ENCODE peak calls at places on chromosomes 1 and 21, in eight cellular contexts. F, O, S, A, U, G, Q and P are unnamed samples.

GRCh38 chr1:53710584-53710983 is 28.4 kb downstream of the GLIS1 start:
- DNase-seq in Q (no peak), F (no peak), A (no peak), U (no peak), G (no peak), O (no peak), S (no peak), P (no peak)

GRCh38 chr1:88404582-88404981 is 279.5 kb upstream of the PKN2 start:
- DNase-seq in A (no peak), U (no peak), F (no peak), S (no peak), Q (no peak), O (no peak), G (no peak), P (no peak)

GRCh38 chr21:38266732-38267131 is 9.9 kb downstream of the KCNJ15 start:
- DNase-seq in A (no peak), O (no peak), G (no peak), Q (no peak), S (peak), F (peak), U (no peak), P (no peak)

GRCh38 chr1:40817791-40818263 is 34.2 kb downstream of the KCNQ4 start:
- DNase-seq in O (no peak), A (no peak), Q (no peak), U (no peak), G (no peak), S (peak), F (no peak), P (no peak)

GRCh38 chr1:111639602-111640198 is 20.1 kb downstream of the RAP1A start:
- DNase-seq in F (no peak), Q (no peak), G (no peak), A (no peak), U (no peak), S (no peak), O (no peak), P (no peak)

GRCh38 chr1:109757936-109758786 is 5.6 kb downstream of the EPS8L3 start:
- DNase-seq in Q (no peak), S (no peak), F (no peak), U (no peak), O (peak), G (no peak), A (no peak), P (no peak)

GRCh38 chr1:15226626-15227286 is 20.3 kb upstream of the FHAD1 start:
- DNase-seq in Q (no peak), S (no peak), U (no peak), F (no peak), O (no peak), G (no peak), A (no peak), P (no peak)

GRCh38 chr1:46581685-46582455 is 22.2 kb downstream of the MKNK1 start:
- DNase-seq in U (no peak), G (no peak), Q (no peak), F (no peak), S (no peak), O (no peak), A (no peak), P (no peak)

GRCh38 chr1:91201699-91202098 is 179.9 kb upstream of the ZNF644 start:
- DNase-seq in Q (no peak), O (no peak), S (no peak), F (no peak), U (no peak), G (no peak), A (no peak), P (no peak)

GRCh38 chr1:22341791-22342605 is 109.7 kb upstream of the ZBTB40 start:
- DNase-seq in S (peak), A (no peak), F (peak), G (no peak), O (no peak), Q (no peak), U (no peak), P (no peak)

GRCh38 chr1:118257946-118258345 is 72.9 kb upstream of the SPAG17 start:
- DNase-seq in F (peak), U (no peak), O (no peak), G (no peak), S (peak), Q (no peak), A (no peak), P (no peak)

GRCh38 chr1:82604524-82604923 is 803.8 kb downstream of the ADGRL2 start:
- DNase-seq in U (no peak), S (no peak), A (no peak), G (no peak), O (no peak), F (no peak), Q (no peak), P (no peak)

GRCh38 chr1:35885961-35886558 is 3.1 kb downstream of the AGO1 start:
- DNase-seq in Q (peak), G (no peak), A (no peak), O (no peak), S (peak), F (no peak), U (peak), P (no peak)

GRCh38 chr1:28775121-28775942 is 36.6 kb upstream of the OPRD1 start:
- DNase-seq in Q (no peak), U (no peak), S (peak), G (peak), F (peak), A (peak), O (peak), P (peak)

GRCh38 chr1:41454406-41454805 is 30.1 kb downstream of the EDN2 start:
- DNase-seq in A (no peak), F (peak), G (no peak), Q (no peak), S (no peak), O (no peak), U (no peak), P (no peak)

GRCh38 chr1:154608522-154609294 is 722 bp upstream of the ADAR start:
- DNase-seq in G (no peak), F (peak), A (peak), U (peak), O (peak), Q (peak), S (peak), P (peak)

GRCh38 chr1:16625497-16626408 is 12.4 kb upstream of the NBPF1 start:
- DNase-seq in A (no peak), G (no peak), F (no peak), U (no peak), O (peak), S (no peak), Q (no peak), P (no peak)

GRCh38 chr1:42756956-42757891 is 9.6 kb downstream of the P3H1 start:
- DNase-seq in Q (peak), O (no peak), F (peak), A (no peak), S (peak), G (no peak), U (peak), P (no peak)

GRCh38 chr1:117268926-117269378 is 58.2 kb upstream of the VTCN1 start:
- DNase-seq in G (no peak), O (no peak), U (no peak), A (no peak), F (no peak), Q (no peak), S (peak), P (no peak)

GRCh38 chr1:109312246-109312645 is 5.4 kb upstream of the MYBPHL start:
- DNase-seq in A (no peak), O (no peak), Q (no peak), G (no peak), S (no peak), F (peak), U (no peak), P (no peak)

GRCh38 chr1:204477036-204477740 is 17.4 kb downstream of the PIK3C2B start:
- DNase-seq in S (no peak), U (no peak), A (no peak), Q (no peak), F (no peak), O (no peak), G (no peak), P (no peak)

GRCh38 chr1:56827711-56828110 is 8.5 kb upstream of the FYB2 start:
- DNase-seq in S (no peak), G (no peak), Q (no peak), F (no peak), O (no peak), A (no peak), U (no peak), P (no peak)

GRCh38 chr1:207362962-207363858 is 41.7 kb downstream of the CD55 start:
- DNase-seq in G (no peak), S (peak), F (no peak), O (no peak), U (no peak), A (no peak), Q (no peak), P (no peak)

GRCh38 chr1:94554611-94555010 is 13.1 kb upstream of the F3 start:
- DNase-seq in S (no peak), U (no peak), G (no peak), F (no peak), Q (no peak), O (no peak), A (no peak), P (no peak)

GRCh38 chr1:996851-997727 is 2.8 kb downstream of the HES4 start:
- DNase-seq in U (no peak), O (peak), Q (no peak), S (no peak), A (no peak), F (no peak), G (no peak), P (no peak)

GRCh38 chr1:158793604-158794003 is 12.6 kb upstream of the OR6N2 start:
- DNase-seq in A (peak), U (peak), F (no peak), G (peak), O (no peak), Q (peak), S (no peak), P (no peak)

GRCh38 chr1:245823408-245824147 is 668.8 kb downstream of the KIF26B start:
- DNase-seq in Q (no peak), G (no peak), U (no peak), A (no peak), O (no peak), F (peak), S (no peak), P (no peak)

GRCh38 chr1:61266738-61267137 is 184.4 kb downstream of the NFIA start:
- DNase-seq in A (no peak), F (no peak), G (no peak), S (no peak), U (no peak), Q (no peak), O (no peak), P (no peak)

GRCh38 chr1:109628540-109629321 is 9.1 kb downstream of the AMPD2 start:
- DNase-seq in A (no peak), O (peak), F (no peak), S (no peak), Q (no peak), U (no peak), G (no peak), P (no peak)

GRCh38 chr1:75062111-75062510 is 72.1 kb upstream of the LHX8 start:
- DNase-seq in U (no peak), F (no peak), G (no peak), S (no peak), Q (no peak), A (no peak), O (no peak), P (no peak)

GRCh38 chr1:5597991-5598823 is 394.0 kb downstream of the NPHP4 start:
- DNase-seq in A (no peak), O (no peak), S (no peak), G (no peak), F (no peak), Q (peak), U (peak), P (no peak)

GRCh38 chr1:107648071-107648470 is 316.9 kb downstream of the VAV3 start:
- DNase-seq in O (no peak), U (no peak), Q (no peak), F (peak), A (no peak), S (peak), G (no peak), P (no peak)

GRCh38 chr21:46517361-46517760 is 58.7 kb downstream of the DIP2A start:
- DNase-seq in S (peak), A (no peak), G (no peak), F (no peak), Q (no peak), U (no peak), O (no peak), P (no peak)

GRCh38 chr1:245378352-245379144 is 223.8 kb downstream of the KIF26B start:
- DNase-seq in Q (no peak), F (no peak), A (no peak), G (no peak), O (no peak), U (no peak), S (no peak), P (no peak)